ENCODE peak calls at places on chromosomes 12 and 14, in six cellular contexts. C, Z, D, X, H and T are unnamed samples.

GRCh38 chr14:22977684-22978486 is 4.5 kb downstream of the AJUBA start:
- DNase-seq in Z (peak), X (peak), C (peak), D (peak), H (peak), T (peak)

GRCh38 chr12:16266085-16266484 is 11.4 kb downstream of the SLC15A5 start:
- DNase-seq in C (no peak), X (no peak), D (no peak), Z (no peak), H (no peak), T (no peak)

GRCh38 chr12:110809149-110809548 is 37.6 kb upstream of the CCDC63 start:
- DNase-seq in X (no peak), C (no peak), H (peak), Z (no peak), D (no peak), T (no peak)

GRCh38 chr12:89354630-89354931 is 2.3 kb upstream of the DUSP6 start:
- DNase-seq in X (no peak), Z (no peak), D (peak), H (no peak), C (no peak), T (peak)

GRCh38 chr14:102655154-102655553 is 62.7 kb downstream of the RCOR1 start:
- DNase-seq in Z (no peak), X (no peak), C (no peak), H (peak), D (peak), T (peak)

GRCh38 chr12:19737019-19737418 is 297.7 kb downstream of the AEBP2 start:
- DNase-seq in X (no peak), H (no peak), Z (no peak), C (no peak), D (no peak), T (no peak)

GRCh38 chr12:14167005-14167628 is 185.7 kb upstream of the GRIN2B start:
- DNase-seq in C (peak), D (peak), X (peak), H (peak), Z (peak), T (peak)

GRCh38 chr12:81078469-81079196 is 754 bp downstream of the ACSS3 start:
- DNase-seq in Z (no peak), C (no peak), H (no peak), D (peak), X (no peak), T (peak)

GRCh38 chr14:75467763-75468162 is 39.9 kb downstream of the JDP2 start:
- DNase-seq in H (no peak), C (no peak), Z (no peak), D (no peak), X (no peak), T (no peak)

GRCh38 chr14:66910306-66910705 is 278.9 kb upstream of the GARIN2 start:
- DNase-seq in Z (no peak), D (peak), C (no peak), H (no peak), X (no peak), T (no peak)

GRCh38 chr12:109910969-109911348 is 10.9 kb downstream of the TCHP start:
- DNase-seq in D (peak), X (peak), C (no peak), H (peak), Z (peak), T (peak)

GRCh38 chr14:105021656-105022275 is 883 bp upstream of the CDCA4 start:
- DNase-seq in C (no peak), H (no peak), D (peak), Z (peak), X (peak), T (no peak)

GRCh38 chr12:88207921-88208640 is 66.0 kb downstream of the TMTC3 start:
- DNase-seq in C (no peak), X (no peak), D (peak), H (peak), Z (no peak), T (peak)

GRCh38 chr14:74642011-74642410 is 30.0 kb upstream of the LTBP2 start:
- DNase-seq in D (peak), X (no peak), H (no peak), Z (no peak), C (no peak), T (peak)

GRCh38 chr14:36365766-36366165 is 45.3 kb upstream of the MBIP start:
- DNase-seq in H (no peak), Z (no peak), C (no peak), D (no peak), X (no peak), T (no peak)

GRCh38 chr12:57609781-57610552 is 1.3 kb upstream of the ARHGEF25 start:
- DNase-seq in X (no peak), C (no peak), D (no peak), Z (peak), H (no peak), T (no peak)

GRCh38 chr12:96233941-96234461 is 39.8 kb downstream of the ELK3 start:
- DNase-seq in Z (no peak), C (no peak), D (peak), H (no peak), X (no peak), T (no peak)

GRCh38 chr12:120183211-120183631 is 11.3 kb downstream of the GCN1 start:
- DNase-seq in H (no peak), C (no peak), X (no peak), Z (no peak), D (peak), T (no peak)

GRCh38 chr14:67643671-67644070 is 24.0 kb downstream of the ARG2 start:
- DNase-seq in C (no peak), H (no peak), X (no peak), Z (no peak), D (no peak), T (no peak)

GRCh38 chr12:41795910-41796309 is 348.8 kb downstream of the GXYLT1 start:
- DNase-seq in H (no peak), Z (peak), X (peak), D (no peak), C (no peak), T (no peak)

GRCh38 chr12:64097346-64098105 is 124.6 kb downstream of the KICS2 start:
- DNase-seq in D (peak), C (no peak), X (no peak), H (no peak), Z (no peak), T (no peak)

GRCh38 chr12:118271770-118272417 is 100.8 kb downstream of the TAOK3 start:
- DNase-seq in X (no peak), C (no peak), H (peak), D (no peak), Z (no peak), T (no peak)

GRCh38 chr12:57935839-57936512 is 5.4 kb upstream of the ATP23 start:
- DNase-seq in X (peak), D (peak), Z (peak), C (peak), H (peak), T (peak)

GRCh38 chr14:51202914-51203665 is 37.0 kb upstream of the TMX1 start:
- DNase-seq in X (no peak), Z (no peak), D (no peak), C (no peak), H (no peak), T (no peak)

GRCh38 chr12:105253882-105254513 is 18.0 kb upstream of the APPL2 start:
- DNase-seq in D (peak), X (no peak), C (no peak), H (peak), Z (no peak), T (peak)

GRCh38 chr12:96237035-96237434 is 42.9 kb downstream of the ELK3 start:
- DNase-seq in C (no peak), X (no peak), H (no peak), Z (no peak), D (no peak), T (no peak)

GRCh38 chr14:75404843-75405242 is 23.0 kb upstream of the JDP2 start:
- DNase-seq in X (no peak), Z (peak), D (no peak), H (no peak), C (no peak), T (no peak)

GRCh38 chr14:34457186-34457585 is 4.9 kb downstream of the SPTSSA start:
- DNase-seq in C (no peak), X (no peak), D (no peak), H (peak), Z (no peak), T (no peak)

GRCh38 chr14:63677891-63678379 is 36.3 kb upstream of the WDR89 start:
- DNase-seq in X (no peak), D (peak), H (peak), C (no peak), Z (no peak), T (peak)

GRCh38 chr12:62631531-62632520 is 165.2 kb downstream of the MON2 start:
- DNase-seq in D (peak), Z (peak), C (peak), H (no peak), X (peak), T (peak)

GRCh38 chr12:12883369-12884001 is 7.9 kb upstream of the GPRC5A start:
- DNase-seq in C (no peak), Z (no peak), X (no peak), H (peak), D (peak), T (peak)

GRCh38 chr14:33435911-33436310 is 497.2 kb downstream of the NPAS3 start:
- DNase-seq in X (no peak), H (peak), C (no peak), D (peak), Z (no peak), T (peak)

GRCh38 chr12:84069699-84070098 is 842.9 kb downstream of the SLC6A15 start:
- DNase-seq in Z (no peak), X (no peak), C (no peak), H (no peak), D (peak), T (peak)

GRCh38 chr12:57046947-57047890 is 2.7 kb downstream of the MYO1A start:
- DNase-seq in X (no peak), H (peak), Z (no peak), C (no peak), D (no peak), T (no peak)

GRCh38 chr14:36935976-36936678 is 236.3 kb downstream of the SLC25A21 start:
- DNase-seq in C (no peak), H (no peak), D (peak), X (no peak), Z (no peak), T (no peak)

GRCh38 chr12:20368653-20369163 is 371 bp downstream of the PDE3A start:
- DNase-seq in D (peak), Z (no peak), H (peak), X (peak), C (peak), T (peak)

GRCh38 chr14:91388551-91388975 is 29.1 kb downstream of the CCDC88C start:
- DNase-seq in Z (no peak), C (no peak), D (peak), H (peak), X (no peak), T (peak)

GRCh38 chr12:65279387-65280112 is 1.1 kb downstream of the MSRB3 start:
- DNase-seq in H (no peak), C (no peak), X (no peak), Z (no peak), D (peak), T (no peak)

GRCh38 chr12:16796168-16796567 is 190.2 kb upstream of the LMO3 start:
- DNase-seq in D (no peak), X (no peak), H (no peak), Z (no peak), C (no peak), T (no peak)

DNA sequence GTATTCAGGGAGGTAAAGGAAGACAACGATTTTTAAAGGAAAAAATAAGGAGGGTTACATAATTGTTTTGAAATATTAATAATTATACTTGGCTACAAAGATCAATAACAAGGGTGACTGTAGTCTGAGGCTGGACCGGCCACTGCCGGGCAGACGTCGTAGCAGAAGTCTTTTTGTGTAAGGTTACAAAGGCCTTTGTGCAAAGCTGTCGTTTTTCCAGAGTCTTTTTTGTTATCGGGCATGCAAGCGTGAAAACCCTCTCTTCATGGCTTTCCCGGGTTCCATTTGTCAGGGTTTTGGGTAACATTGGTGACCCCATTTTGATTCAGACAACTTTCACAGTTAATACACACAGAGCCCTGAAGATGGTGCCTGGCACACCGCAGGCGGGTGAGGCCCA is 31.4 kb downstream of the RILPL1 start:
- DNase-seq in H (no peak), Z (no peak), C (peak), X (no peak), D (no peak), T (no peak)
- H3K23ac ChIP-seq in H (no peak), Z (no peak), C (no peak), X (no peak), D (no peak), T (no peak)

DNA sequence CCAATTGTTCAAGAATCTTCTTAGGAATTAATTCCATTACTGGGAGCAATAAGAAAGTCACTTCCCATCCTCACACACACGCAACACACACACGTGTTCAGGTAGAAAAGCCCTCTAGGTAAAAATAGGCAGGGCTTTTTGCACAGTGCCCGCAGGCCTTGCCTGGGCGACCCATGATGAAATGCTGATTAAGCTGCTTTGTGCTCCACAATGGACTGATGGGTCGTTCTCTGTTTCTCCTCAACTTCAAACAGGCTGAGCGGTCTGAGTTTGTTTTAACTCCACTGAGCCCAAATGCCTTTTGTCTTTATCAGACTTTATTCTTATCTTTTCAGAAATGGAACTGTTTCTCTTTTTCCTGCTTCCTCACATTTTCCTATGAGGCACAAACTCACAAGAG is 9.4 kb upstream of the DACT1 start:
- DNase-seq in C (no peak), D (peak), H (peak), Z (peak), X (peak), T (peak)
- H2AFZ ChIP-seq in C (no peak), D (peak), H (no peak), Z (no peak), X (no peak), T (no peak)

GRCh38 chr12:53182836-53183235 is 2.1 kb upstream of the CSAD start:
- DNase-seq in D (no peak), H (no peak), Z (no peak), C (no peak), X (no peak), T (no peak)

GRCh38 chr12:53181935-53182334 is 1.2 kb upstream of the CSAD start:
- DNase-seq in H (no peak), Z (no peak), C (no peak), D (no peak), X (no peak), T (peak)

GRCh38 chr12:53179694-53180269 is 740 bp upstream of the ZNF740 start:
- DNase-seq in Z (no peak), H (peak), C (peak), X (no peak), D (no peak), T (no peak)

GRCh38 chr12:53180270-53180930 is at the start of the genes CSAD and ZNF740:
- DNase-seq in D (peak), C (peak), X (peak), Z (peak), H (peak), T (peak)

DNA sequence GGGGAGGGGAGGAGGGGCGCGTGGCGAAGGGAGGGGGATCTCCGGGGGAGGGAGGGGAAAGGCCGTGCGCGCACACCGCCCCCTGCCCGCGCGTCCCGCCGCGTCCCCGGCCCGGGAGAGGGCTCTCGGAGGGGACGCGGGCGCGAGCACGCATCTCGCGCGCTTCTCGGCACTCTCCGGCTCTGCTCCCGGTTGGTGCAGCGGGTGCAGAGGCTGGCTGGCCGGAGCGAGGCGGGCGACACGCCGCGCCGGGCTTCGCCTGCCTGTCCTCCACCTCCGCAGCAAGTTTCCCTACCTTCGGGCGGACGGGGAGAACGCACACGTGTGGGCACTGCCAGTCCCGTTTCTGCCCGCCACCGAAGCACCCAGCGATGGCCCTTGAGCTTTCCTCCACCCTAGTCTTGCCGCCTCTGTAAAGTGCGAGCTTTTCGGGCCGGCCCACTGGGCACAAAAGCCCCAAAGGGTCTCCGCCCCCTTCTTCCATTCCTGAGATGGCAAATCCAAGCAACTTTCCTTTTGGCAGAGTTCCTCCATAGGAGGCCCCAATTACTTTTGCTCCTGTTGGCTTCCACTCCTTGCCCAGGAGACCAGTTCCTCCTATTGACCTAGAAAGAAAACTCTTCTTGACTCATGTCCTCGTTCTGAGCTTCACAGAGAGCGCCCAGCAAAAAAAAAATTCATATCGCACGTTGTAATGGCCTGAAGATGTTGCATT is 363 bp upstream of the CSAD start:
- DNase-seq in H (peak), Z (peak), C (peak), X (peak), D (peak), T (peak)
- H3K23ac ChIP-seq in H (no peak), Z (no peak), C (peak), X (no peak), D (peak), T (no peak)

GRCh38 chr14:30610719-30611388 is 11.3 kb upstream of the SCFD1 start:
- DNase-seq in C (no peak), X (no peak), D (peak), Z (no peak), H (peak), T (peak)
- H2AFZ ChIP-seq in C (no peak), X (no peak), D (no peak), Z (no peak), H (no peak), T (no peak)

DNA sequence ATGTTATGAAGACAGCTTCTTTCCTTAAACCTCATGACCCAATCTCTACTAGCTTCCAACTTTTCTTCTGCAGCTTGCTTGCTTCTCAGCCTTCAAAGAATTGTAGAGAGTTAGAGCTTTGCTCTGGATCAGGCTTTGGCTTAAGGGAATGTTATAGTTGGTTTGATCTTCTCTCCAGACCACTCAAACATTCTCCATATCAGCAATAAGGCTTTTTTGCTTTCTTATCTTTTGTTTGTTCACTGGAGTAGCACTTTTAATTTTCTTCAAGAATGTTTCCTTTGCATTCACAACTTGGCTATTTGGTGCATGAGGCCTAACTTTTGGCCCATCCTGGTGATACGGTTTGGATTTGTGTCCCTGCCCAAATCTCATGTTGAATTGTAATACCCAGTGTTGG is 163.8 kb downstream of the PCNX1 start:
- DNase-seq in C (no peak), Z (no peak), H (no peak), D (no peak), X (no peak), T (no peak)
- H3K23ac ChIP-seq in C (no peak), Z (no peak), H (no peak), D (no peak), X (no peak), T (no peak)

GRCh38 chr12:115046805-115047204 is 362.8 kb upstream of the TBX3 start:
- DNase-seq in X (no peak), H (no peak), C (no peak), Z (no peak), D (no peak), T (no peak)
- H2AFZ ChIP-seq in X (no peak), H (no peak), C (no peak), Z (peak), D (no peak), T (no peak)

GRCh38 chr12:29782821-29783772 is 645 bp downstream of the TMTC1 start:
- DNase-seq in Z (peak), D (peak), X (peak), H (peak), C (peak), T (peak)
- H3K23ac ChIP-seq in Z (no peak), D (peak), X (no peak), H (no peak), C (peak), T (peak)

GRCh38 chr12:93727911-93728310 is 50.7 kb downstream of the CRADD start:
- DNase-seq in X (no peak), Z (no peak), H (no peak), D (no peak), C (no peak), T (no peak)
- H2AFZ ChIP-seq in X (no peak), Z (no peak), H (no peak), D (no peak), C (peak), T (no peak)